ENCODE peak calls at places on chromosomes 3 and 15, in four cellular contexts. A is stomach, Z is heart left ventricle, C is adrenal gland. I is an unnamed sample. For H3K9me3, the result is how much of the 10 kb centered on the place peaks cover.

GRCh38 chr15:74191798-74192197 is 10.8 kb downstream of the STRA6 start:
- DNase-seq in A (no peak), Z (no peak), C (no peak), I (peak)

GRCh38 chr3:188760408-188760807 is 411.4 kb upstream of the TPRG1 start:
- DNase-seq in Z (no peak), C (no peak), A (no peak), I (no peak)

GRCh38 chr3:179108091-179108490 is 36.5 kb upstream of the ZMAT3 start:
- DNase-seq in Z (no peak), A (no peak), C (no peak), I (no peak)

GRCh38 chr3:185976977-185977678 is 39.3 kb upstream of the TRA2B start:
- DNase-seq in Z (peak), C (peak), A (peak), I (peak)

GRCh38 chr3:180179562-180179961 is 142.8 kb upstream of the PEX5L start:
- DNase-seq in A (no peak), Z (no peak), C (no peak), I (no peak)

GRCh38 chr15:61171190-61171589 is 57.9 kb downstream of the RORA start:
- DNase-seq in C (no peak), Z (no peak), A (no peak), I (no peak)

GRCh38 chr3:182671942-182672341 is 121.4 kb upstream of the ATP11B start:
- DNase-seq in C (no peak), A (no peak), Z (no peak), I (no peak)

GRCh38 chr3:173624086-173624485 is 226.5 kb downstream of the NLGN1 start:
- DNase-seq in A (no peak), Z (no peak), C (no peak), I (no peak)

GRCh38 chr3:105747056-105747455 is 121.8 kb downstream of the CBLB start:
- DNase-seq in A (no peak), C (no peak), Z (no peak), I (no peak)

GRCh38 chr3:192897005-192897404 is 20.7 kb downstream of the MB21D2 start:
- DNase-seq in Z (no peak), C (no peak), A (no peak), I (no peak)

GRCh38 chr3:123370819-123371218 is 78.1 kb downstream of the ADCY5 start:
- DNase-seq in C (no peak), A (no peak), Z (no peak), I (no peak)

GRCh38 chr3:55164876-55165275 is 237.0 kb upstream of the LRTM1 start:
- DNase-seq in Z (no peak), A (no peak), C (no peak), I (no peak)

GRCh38 chr3:55014081-55014480 is 86.2 kb upstream of the LRTM1 start:
- DNase-seq in C (no peak), A (no peak), Z (no peak), I (no peak)

GRCh38 chr15:76501726-76502125 is 165.2 kb downstream of the ISL2 start:
- DNase-seq in A (no peak), C (no peak), Z (no peak), I (peak)

GRCh38 chr3:172305552-172305951 is 142.7 kb downstream of the GHSR start:
- DNase-seq in C (no peak), Z (no peak), A (no peak), I (no peak)

GRCh38 chr3:141998674-141999290 is 122.3 kb downstream of the ATP1B3 start:
- DNase-seq in A (no peak), C (no peak), Z (no peak), I (no peak)

GRCh38 chr3:153130312-153130977 is 31.6 kb upstream of the RAP2B start:
- DNase-seq in Z (no peak), C (no peak), A (no peak), I (no peak)

GRCh38 chr3:157438371-157438735 is 1.7 kb downstream of the PTX3 start:
- DNase-seq in C (no peak), A (no peak), Z (no peak), I (no peak)
- H3K4me3 ChIP-seq in C (no peak), A (peak), Z (peak), I (no peak)

DNA sequence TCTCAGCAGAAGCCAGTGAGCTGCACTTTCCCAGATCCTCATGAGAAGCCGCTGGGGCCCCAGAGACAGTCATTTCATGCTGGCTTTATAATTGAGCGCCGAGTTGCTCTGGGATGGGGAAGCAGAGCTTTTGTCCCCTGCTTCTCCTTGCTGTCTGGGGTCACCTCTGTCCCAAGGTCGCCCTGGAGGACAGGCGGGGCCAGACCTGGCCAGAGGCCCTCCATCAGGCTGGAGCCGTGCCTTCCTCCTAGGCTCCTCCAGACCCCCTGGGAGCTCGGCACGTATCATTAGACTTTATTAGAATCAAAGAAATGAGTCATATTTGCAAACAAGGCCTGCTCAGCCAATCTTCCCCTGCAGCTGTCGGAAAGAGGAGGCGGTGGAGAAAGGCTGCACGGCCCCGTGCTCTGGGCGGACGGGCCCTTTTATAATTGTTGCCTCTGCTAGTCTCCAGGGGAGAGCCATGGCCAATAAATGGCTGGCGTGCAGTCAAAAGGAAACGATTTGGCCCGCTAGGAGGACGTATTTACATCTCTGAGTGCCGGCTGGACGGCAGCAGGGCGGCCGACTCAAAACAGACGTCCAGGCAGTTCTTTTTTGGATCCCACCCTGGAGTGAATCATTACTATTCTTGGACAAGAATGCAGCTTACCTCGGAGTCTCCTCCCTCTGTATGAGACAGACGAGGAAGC is 50.4 kb downstream of the SLC6A6 start:
- DNase-seq in Z (peak), C (peak), A (peak), I (peak)
- TF ChIP-seq CTCF in Z (peak), C (peak), A (peak), I (peak)

GRCh38 chr3:87801409-87801808 is 257.4 kb downstream of the CGGBP1 start:
- DNase-seq in Z (no peak), C (no peak), A (no peak), I (no peak)

GRCh38 chr3:87796137-87796899 is 262.5 kb downstream of the CGGBP1 start:
- DNase-seq in Z (no peak), C (no peak), A (no peak), I (no peak)

GRCh38 chr3:87793322-87793877 is 265.4 kb downstream of the CGGBP1 start:
- DNase-seq in Z (no peak), C (no peak), A (no peak), I (no peak)

GRCh38 chr3:87798567-87798947 is 260.2 kb downstream of the CGGBP1 start:
- DNase-seq in A (no peak), Z (no peak), C (no peak), I (no peak)

DNA sequence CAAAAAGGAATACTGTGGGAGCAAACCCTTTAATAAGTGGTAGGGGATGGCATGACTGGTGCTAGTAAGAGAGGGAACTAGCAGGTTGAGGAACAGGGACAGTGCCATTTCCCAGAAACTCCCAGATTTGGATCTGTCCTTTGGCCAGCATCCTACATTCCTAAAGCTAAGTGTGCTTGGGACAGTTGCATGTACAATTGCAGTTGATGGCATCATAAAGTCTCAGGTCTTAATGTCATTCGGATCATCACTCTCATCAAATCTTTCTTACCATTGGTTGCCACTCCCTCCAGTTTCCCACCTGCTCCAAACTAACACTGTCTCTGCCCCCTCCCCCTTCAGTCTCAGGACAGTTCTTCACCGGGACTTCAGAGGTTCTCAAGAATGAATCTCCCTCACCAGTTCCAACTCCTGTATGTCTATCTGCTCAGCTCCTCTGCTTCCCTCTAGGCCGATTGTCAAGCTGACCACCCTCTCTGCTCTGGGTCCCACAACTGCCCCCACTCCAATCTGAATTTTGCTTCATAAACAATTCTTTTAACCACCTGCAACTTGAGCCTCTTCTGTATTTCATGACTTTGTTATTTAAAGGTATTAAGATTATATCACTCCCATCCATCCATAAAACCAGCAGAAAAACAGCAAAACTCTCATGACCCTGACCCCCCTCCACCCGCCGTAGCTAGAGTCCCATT is 260.8 kb downstream of the CGGBP1 start:
- DNase-seq in Z (no peak), A (no peak), C (no peak), I (no peak)
- H3K9me3 ChIP-seq in Z (under half), A (under half), C (under half), I (under half)

DNA sequence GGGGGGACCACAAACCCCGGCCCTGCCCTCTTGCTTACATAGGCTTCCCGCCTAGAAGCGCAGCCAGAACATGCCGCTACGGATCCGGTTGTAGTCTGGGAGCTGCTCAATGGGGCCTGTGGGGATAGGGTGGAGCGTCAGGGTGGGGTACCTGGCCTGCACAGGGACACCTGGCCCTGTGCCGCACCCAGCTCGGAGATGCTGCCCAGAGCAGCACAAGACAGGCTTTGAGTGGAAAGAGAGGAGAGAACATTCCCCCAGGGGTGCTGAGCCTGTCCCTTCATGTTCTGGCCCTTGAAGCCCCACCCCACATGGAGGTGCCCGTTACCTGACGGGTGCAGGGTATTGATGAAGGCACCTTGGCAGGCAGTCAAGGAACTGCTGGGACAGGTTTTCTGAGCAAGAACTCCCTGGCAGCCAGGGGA is 4.0 kb upstream of the COL7A1 start:
- DNase-seq in A (no peak), C (no peak), Z (no peak), I (no peak)
- H3K4me3 ChIP-seq in A (no peak), C (no peak), Z (no peak), I (no peak)

GRCh38 chr3:169344465-169344864 is 319.0 kb downstream of the MECOM start:
- DNase-seq in A (no peak), C (no peak), Z (no peak), I (no peak)

GRCh38 chr3:169348276-169348675 is 315.2 kb downstream of the MECOM start:
- DNase-seq in Z (no peak), C (no peak), A (no peak), I (no peak)

GRCh38 chr3:169342652-169343051 is 320.9 kb downstream of the MECOM start:
- DNase-seq in A (no peak), Z (no peak), C (no peak), I (no peak)

GRCh38 chr3:169347597-169347996 is 315.9 kb downstream of the MECOM start:
- DNase-seq in Z (no peak), C (no peak), A (no peak), I (no peak)

GRCh38 chr3:169345662-169346331 is 317.7 kb downstream of the MECOM start:
- DNase-seq in Z (no peak), C (no peak), A (no peak), I (no peak)
- TF ChIP-seq CTCF in Z (no peak), C (no peak), A (no peak), I (no peak)

GRCh38 chr3:1228289-1228688 is 135.5 kb downstream of the CNTN6 start:
- DNase-seq in Z (no peak), A (no peak), C (no peak), I (no peak)
- H3K9me3 ChIP-seq in Z (under half), A (under half), C (under half), I (under half)

GRCh38 chr3:13050446-13050845 is 22.8 kb downstream of the IQSEC1 start:
- DNase-seq in C (no peak), A (no peak), Z (no peak), I (no peak)
- H3K4me3 ChIP-seq in C (no peak), A (no peak), Z (no peak), I (no peak)

GRCh38 chr3:135240426-135240825 is 445.4 kb downstream of the EPHB1 start:
- DNase-seq in A (no peak), Z (no peak), C (no peak), I (peak)
- TF ChIP-seq CTCF in A (no peak), Z (no peak), C (no peak), I (peak)

DNA sequence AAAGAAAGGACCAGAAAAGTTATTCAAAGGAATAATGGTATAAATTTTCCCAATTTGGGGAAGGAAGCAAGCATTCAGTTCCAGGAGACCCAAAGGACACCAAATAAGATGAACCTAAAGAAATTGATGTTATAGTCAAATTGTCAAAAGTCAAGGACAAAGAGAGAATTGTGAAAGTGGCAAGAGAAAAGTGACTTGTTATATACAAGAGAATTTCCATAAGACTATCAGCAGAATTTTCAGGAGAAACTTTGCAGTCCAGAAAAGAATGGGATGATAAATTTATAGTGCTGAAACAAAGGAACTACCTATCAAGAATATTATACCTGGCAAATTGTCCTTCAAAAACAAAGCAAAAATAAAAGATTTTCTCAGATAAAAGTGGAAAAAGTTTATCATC is 43.8 kb upstream of the FOXB1 start:
- DNase-seq in C (no peak), Z (no peak), A (no peak), I (no peak)
- H3K9me3 ChIP-seq in C (under half), Z (under half), A (half or more), I (under half)

DNA sequence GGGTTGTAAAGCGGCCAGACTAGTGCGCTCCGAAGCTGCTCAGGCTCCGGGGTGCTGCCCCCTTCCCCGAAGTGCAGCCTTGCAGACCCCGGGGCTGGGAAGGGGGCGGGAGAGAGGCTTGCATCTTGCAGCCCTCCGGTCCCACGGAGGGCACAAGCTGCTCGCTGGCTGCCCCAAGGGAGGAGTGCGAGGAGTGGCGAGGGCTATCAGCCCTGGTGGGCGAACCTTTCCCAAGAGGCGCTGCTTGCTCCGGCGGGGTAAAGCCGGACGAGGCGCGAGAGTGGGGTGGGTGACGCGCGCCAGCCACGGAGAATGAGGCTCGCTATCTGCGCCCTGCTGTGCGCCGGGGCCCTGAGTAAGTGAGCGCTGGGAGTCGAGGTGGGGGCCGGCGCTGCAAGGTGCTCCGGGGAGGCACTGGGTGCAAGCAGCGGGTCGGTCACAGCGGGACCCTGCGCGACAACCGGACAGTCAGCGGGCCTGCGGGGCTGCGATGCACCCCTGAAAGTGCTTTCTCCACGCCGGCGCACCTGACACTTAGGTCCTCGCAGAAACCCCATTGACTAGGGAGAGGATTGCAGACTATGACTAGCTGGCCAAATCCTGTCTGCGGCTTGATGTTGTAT is 12.7 kb upstream of the TOPBP1 start:
- DNase-seq in A (no peak), C (no peak), Z (no peak), I (no peak)
- H3K4me3 ChIP-seq in A (peak), C (no peak), Z (peak), I (no peak)